ENCODE peak calls at places on chromosomes 2 and 18, in four cellular contexts. One of them, this sample, is unnamed.

GRCh38 chr2:229443141-229443540 is 172.1 kb upstream of the PID1 start:
- DNase-seq in coronary artery: no peak
- DNase-seq in WTC11: no peak
- DNase-seq in stomach: no peak
- DNase-seq in this sample: no peak

GRCh38 chr18:10057401-10057800 is 143.6 kb downstream of the VAPA start:
- DNase-seq in coronary artery: no peak
- DNase-seq in WTC11: no peak
- DNase-seq in stomach: no peak
- DNase-seq in this sample: no peak

GRCh38 chr2:10414000-10414451 is 34.1 kb downstream of the ODC1 start:
- DNase-seq in coronary artery: no peak
- DNase-seq in WTC11: no peak
- DNase-seq in stomach: peak; percentile 82
- DNase-seq in this sample: peak; percentile 27

GRCh38 chr2:176814274-176814673 is 398.3 kb upstream of the HNRNPA3 start:
- DNase-seq in coronary artery: no peak
- DNase-seq in WTC11: no peak
- DNase-seq in stomach: no peak
- DNase-seq in this sample: no peak

GRCh38 chr18:37334494-37335125 is 231.0 kb downstream of the CELF4 start:
- DNase-seq in coronary artery: no peak
- DNase-seq in WTC11: no peak
- DNase-seq in stomach: no peak
- DNase-seq in this sample: no peak

GRCh38 chr2:230905448-230906430 is 19.3 kb downstream of the GPR55 start:
- DNase-seq in coronary artery: peak; percentile 47
- DNase-seq in WTC11: no peak
- DNase-seq in stomach: peak; percentile 25
- DNase-seq in this sample: peak; percentile 99

GRCh38 chr2:189350515-189351209 is 90.6 kb upstream of the WDR75 start:
- DNase-seq in coronary artery: peak; percentile 74
- DNase-seq in WTC11: no peak
- DNase-seq in stomach: no peak
- DNase-seq in this sample: no peak

GRCh38 chr2:240395448-240395847 is 40.0 kb upstream of the GPC1 start:
- DNase-seq in coronary artery: peak; percentile 54
- DNase-seq in WTC11: no peak
- DNase-seq in stomach: no peak
- DNase-seq in this sample: no peak

GRCh38 chr2:5959836-5960820 is 267.9 kb downstream of the SOX11 start:
- DNase-seq in coronary artery: no peak
- DNase-seq in WTC11: no peak
- DNase-seq in stomach: no peak
- DNase-seq in this sample: no peak

GRCh38 chr2:199997296-199997695 is 41.9 kb downstream of the MAIP1 start:
- DNase-seq in coronary artery: no peak
- DNase-seq in WTC11: no peak
- DNase-seq in stomach: no peak
- DNase-seq in this sample: no peak

DNA sequence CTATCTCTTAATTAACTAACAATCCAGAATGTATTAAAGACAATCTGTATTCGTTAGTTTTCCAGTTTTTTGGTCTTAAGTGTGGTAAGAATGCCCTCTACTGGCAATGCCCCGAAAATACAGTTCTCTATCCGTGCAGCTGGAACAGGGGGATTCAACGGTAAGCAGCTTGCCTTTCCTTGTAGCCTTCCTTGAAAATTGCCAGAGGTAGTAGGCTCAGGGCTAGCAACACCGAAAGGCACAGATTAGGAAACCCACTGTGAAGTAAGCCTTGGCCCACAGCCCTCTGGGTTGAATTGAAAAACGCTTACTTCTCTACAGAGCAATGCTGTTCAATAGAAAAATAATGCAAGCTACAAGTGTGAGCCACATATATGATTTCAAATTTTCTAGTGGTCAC is 17.1 kb upstream of the VPS4B start:
- DNase-seq in coronary artery: no peak
- DNase-seq in WTC11: peak; percentile 50
- DNase-seq in stomach: peak; percentile 39
- DNase-seq in this sample: peak; percentile 58
- TF ChIP-seq CTCF in coronary artery: peak; percentile 55
- TF ChIP-seq CTCF in WTC11: peak; percentile 53
- TF ChIP-seq CTCF in stomach: no peak
- TF ChIP-seq CTCF in this sample: peak; percentile 92

DNA sequence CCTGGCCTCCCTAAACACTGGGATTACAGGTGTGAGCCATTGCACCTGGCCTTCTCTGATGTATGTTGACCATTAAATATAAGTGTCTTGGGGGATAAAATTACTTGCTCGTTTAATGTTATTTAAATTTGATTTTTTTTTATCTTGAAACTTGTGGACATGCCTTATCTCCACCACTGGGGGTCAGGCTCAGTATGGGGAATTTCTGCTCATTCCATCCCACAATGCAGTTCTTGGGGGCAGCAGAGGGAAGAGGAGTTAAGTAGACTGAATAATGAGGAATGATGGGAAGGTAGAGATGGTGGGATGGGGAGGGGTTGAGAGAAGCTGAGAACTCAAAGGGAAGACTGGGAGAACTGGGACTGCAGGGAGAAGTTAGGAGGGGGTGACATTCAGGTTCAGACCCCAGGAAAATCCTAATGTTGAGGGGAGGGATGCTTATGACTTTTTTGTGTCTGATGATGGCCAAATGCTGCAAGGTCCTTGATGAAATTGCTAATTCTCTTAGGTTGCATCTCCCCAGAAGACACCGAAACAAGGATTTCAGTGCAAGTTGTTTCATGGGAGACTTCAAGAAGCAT is 174.2 kb downstream of the MIB1 start:
- DNase-seq in coronary artery: no peak
- DNase-seq in WTC11: peak; percentile 44
- DNase-seq in stomach: no peak
- DNase-seq in this sample: no peak
- TF ChIP-seq CTCF in coronary artery: peak; percentile 29
- TF ChIP-seq CTCF in WTC11: peak; percentile 63
- TF ChIP-seq CTCF in stomach: no peak
- TF ChIP-seq CTCF in this sample: peak; percentile 18

DNA sequence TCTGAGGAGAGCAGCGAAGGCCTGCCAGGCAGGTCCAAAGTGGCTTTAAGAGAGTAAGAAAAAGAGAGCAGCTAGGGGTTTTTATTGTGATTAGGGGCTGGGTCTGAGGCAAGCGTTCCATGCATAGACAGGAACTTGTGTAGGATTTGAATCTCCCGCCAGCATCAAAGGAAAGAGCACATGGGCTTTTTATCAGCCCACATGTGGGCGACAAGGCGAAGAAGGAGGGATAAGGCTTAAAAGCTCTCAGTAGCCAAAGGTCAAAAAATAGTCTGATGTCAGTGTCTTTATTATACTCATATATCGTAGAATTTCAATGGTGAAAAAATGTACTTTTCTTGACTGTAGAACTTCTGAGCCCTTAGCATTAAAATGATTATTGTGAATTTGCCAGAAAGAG is 178.5 kb upstream of the TMEFF2 start:
- DNase-seq in coronary artery: no peak
- DNase-seq in WTC11: no peak
- DNase-seq in stomach: no peak
- DNase-seq in this sample: no peak
- TF ChIP-seq CTCF in coronary artery: no peak
- TF ChIP-seq CTCF in WTC11: no peak
- TF ChIP-seq CTCF in stomach: no peak
- TF ChIP-seq CTCF in this sample: no peak

DNA sequence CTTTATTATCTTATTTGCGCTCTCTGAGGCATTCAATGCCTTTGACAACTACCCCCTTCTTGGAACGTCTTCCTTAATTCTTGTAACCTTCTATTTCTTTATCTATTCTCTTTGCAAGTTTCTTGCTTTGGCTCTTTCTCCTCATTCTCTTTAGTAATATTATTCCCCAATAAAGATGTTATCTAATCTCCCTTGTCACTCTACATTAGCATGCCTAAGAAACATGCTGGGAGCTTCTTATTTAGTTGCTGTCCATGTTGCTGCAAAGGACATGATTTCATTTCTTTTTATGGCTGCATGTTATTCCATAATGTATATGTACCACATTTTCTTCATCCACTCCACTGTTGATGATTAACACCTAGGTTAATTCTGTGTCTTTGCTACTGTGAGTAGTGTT is 113.7 kb downstream of the RDH14 start:
- DNase-seq in coronary artery: no peak
- DNase-seq in WTC11: no peak
- DNase-seq in stomach: no peak
- DNase-seq in this sample: no peak
- TF ChIP-seq CTCF in coronary artery: no peak
- TF ChIP-seq CTCF in WTC11: no peak
- TF ChIP-seq CTCF in stomach: no peak
- TF ChIP-seq CTCF in this sample: no peak

DNA sequence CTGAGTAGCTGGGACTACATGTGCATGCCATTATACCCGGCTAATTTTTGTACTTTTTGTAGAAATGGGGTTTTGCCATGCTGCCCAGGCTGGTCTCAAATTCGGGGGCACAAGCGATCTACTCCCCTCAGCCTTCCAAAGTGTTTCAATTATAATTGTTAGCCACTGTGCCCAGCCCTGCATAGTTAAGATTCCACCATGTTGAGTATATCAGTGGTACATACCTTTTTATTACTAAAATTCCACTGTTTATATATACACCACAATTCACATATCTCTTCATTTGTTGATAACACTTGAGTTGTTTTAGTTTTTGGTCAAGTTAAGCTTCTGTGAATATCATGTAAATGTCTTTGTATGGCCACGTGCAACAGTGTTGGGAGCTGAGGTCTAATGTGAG is 12.8 kb upstream of the FMNL2 start:
- DNase-seq in coronary artery: no peak
- DNase-seq in WTC11: no peak
- DNase-seq in stomach: no peak
- DNase-seq in this sample: no peak
- TF ChIP-seq CTCF in coronary artery: no peak
- TF ChIP-seq CTCF in WTC11: no peak
- TF ChIP-seq CTCF in stomach: no peak
- TF ChIP-seq CTCF in this sample: no peak

GRCh38 chr2:141557329-141558098 is 573.3 kb downstream of the LRP1B start:
- DNase-seq in coronary artery: no peak
- DNase-seq in WTC11: no peak
- DNase-seq in stomach: no peak
- DNase-seq in this sample: no peak

GRCh38 chr2:141560723-141561122 is 570.1 kb downstream of the LRP1B start:
- DNase-seq in coronary artery: no peak
- DNase-seq in WTC11: no peak
- DNase-seq in stomach: no peak
- DNase-seq in this sample: no peak

GRCh38 chr2:141555876-141556470 is 574.8 kb downstream of the LRP1B start:
- DNase-seq in coronary artery: no peak
- DNase-seq in WTC11: no peak
- DNase-seq in stomach: no peak
- DNase-seq in this sample: no peak

DNA sequence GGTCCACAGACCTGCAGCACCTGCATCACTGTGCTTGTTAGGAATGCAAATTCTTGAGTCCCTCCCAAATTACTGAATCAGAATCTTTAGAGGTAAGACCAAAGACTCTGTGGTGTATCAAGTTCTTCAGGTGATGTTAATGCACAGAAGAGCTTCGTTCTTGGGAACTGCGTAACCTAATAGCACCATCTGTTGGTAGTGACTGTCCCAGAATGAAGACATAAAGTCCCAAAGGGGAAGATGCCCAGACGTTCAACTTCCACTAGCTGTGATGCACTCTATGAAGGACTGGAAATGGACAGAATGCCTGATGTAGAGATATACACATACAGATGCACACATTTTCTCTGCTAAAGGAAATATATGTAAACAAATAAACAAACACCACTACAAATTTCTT is 576.0 kb downstream of the LRP1B start:
- DNase-seq in coronary artery: no peak
- DNase-seq in WTC11: no peak
- DNase-seq in stomach: no peak
- DNase-seq in this sample: no peak
- TF ChIP-seq CTCF in coronary artery: no peak
- TF ChIP-seq CTCF in WTC11: no peak
- TF ChIP-seq CTCF in stomach: no peak
- TF ChIP-seq CTCF in this sample: no peak

DNA sequence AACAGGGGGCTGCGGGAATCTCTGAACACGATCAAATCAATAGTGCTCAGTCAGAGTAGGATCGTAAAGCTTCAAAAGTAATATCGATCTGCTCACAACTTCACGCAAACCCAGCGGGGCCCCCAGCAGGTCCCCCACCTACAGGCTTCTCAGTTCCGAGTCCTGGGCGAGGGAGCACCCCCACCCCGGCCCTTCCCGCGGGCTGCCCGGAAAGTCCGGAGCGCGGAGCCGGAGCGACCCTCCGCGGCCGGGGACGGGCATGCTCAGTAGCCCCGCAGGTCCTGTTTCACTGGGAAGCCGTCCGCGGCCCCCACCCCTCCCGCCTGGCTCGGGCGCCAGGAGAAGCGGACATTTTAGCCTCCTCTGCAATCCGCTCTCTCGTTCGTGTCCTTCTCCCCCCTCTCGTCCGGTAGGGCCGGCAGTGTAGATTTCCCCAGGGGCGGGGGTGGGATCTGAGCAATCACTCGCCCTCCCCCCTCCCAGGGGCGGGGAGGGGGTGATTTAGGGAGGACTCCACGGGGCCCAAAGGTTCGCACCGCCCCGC is 3.3 kb upstream of the SPRED2 start:
- DNase-seq in coronary artery: peak; percentile 91
- DNase-seq in WTC11: peak; percentile 86
- DNase-seq in stomach: peak; percentile 84
- DNase-seq in this sample: peak; percentile 56
- TF ChIP-seq CTCF in coronary artery: no peak
- TF ChIP-seq CTCF in WTC11: no peak
- TF ChIP-seq CTCF in stomach: no peak
- TF ChIP-seq CTCF in this sample: no peak

DNA sequence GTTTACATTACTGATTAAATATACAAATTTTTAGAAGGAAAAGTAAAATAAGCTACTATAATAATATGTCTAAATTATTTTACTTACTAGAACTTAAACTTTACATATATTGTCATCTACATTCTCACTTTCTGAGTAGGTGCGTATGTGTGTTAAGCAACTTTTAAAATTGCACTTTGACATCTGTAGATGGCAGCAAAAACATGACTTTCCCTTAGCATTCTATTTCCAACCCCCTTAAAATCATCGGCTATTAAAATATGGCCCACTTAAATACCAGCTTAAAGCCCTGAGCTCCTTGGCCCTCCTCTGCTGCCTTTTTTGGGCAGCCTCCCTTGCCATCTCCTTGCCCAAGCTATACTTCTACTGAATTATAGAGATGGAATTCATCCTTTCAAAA is 78.0 kb downstream of the UPP2 start:
- DNase-seq in coronary artery: no peak
- DNase-seq in WTC11: no peak
- DNase-seq in stomach: no peak
- DNase-seq in this sample: no peak
- TF ChIP-seq CTCF in coronary artery: no peak
- TF ChIP-seq CTCF in WTC11: no peak
- TF ChIP-seq CTCF in stomach: no peak
- TF ChIP-seq CTCF in this sample: peak; percentile 41

GRCh38 chr18:22226801-22227200 is 57.4 kb downstream of the GATA6 start:
- DNase-seq in coronary artery: no peak
- DNase-seq in WTC11: no peak
- DNase-seq in stomach: no peak
- DNase-seq in this sample: no peak
- TF ChIP-seq CTCF in coronary artery: no peak
- TF ChIP-seq CTCF in WTC11: no peak
- TF ChIP-seq CTCF in stomach: no peak
- TF ChIP-seq CTCF in this sample: no peak

This sample was measured in activated CD8-positive, alpha-beta T cell treated with anti-CD3 and anti-CD28 coated beads for 36 hours.